ENCODE peak calls at places on chromosomes 13 and 19, in seven cellular contexts. One of them, this sample, is unnamed.

GRCh38 chr19:13314761-13315160 is 164.6 kb downstream of the IER2 start:
- DNase-seq in CD4-positive, alpha-beta T cell: no peak
- DNase-seq in GM23248: no peak
- DNase-seq in cardiac muscle cell: no peak
- DNase-seq in RWPE1: no peak
- DNase-seq in right cardiac atrium: no peak
- DNase-seq in psoas muscle: no peak
- DNase-seq in this sample: no peak

GRCh38 chr13:74406439-74406838 is 272.2 kb upstream of the KLF12 start:
- DNase-seq in CD4-positive, alpha-beta T cell: no peak
- DNase-seq in psoas muscle: no peak
- DNase-seq in RWPE1: no peak
- DNase-seq in right cardiac atrium: no peak
- DNase-seq in GM23248: peak; percentile 23
- DNase-seq in cardiac muscle cell: no peak
- DNase-seq in this sample: no peak

GRCh38 chr19:49758292-49758691 is 4.8 kb downstream of the TSKS start:
- DNase-seq in RWPE1: peak; percentile 23
- DNase-seq in GM23248: peak; percentile 84
- DNase-seq in CD4-positive, alpha-beta T cell: no peak
- DNase-seq in right cardiac atrium: no peak
- DNase-seq in psoas muscle: no peak
- DNase-seq in cardiac muscle cell: no peak
- DNase-seq in this sample: no peak

GRCh38 chr19:33683881-33684549 is 62.3 kb downstream of the CHST8 start:
- DNase-seq in CD4-positive, alpha-beta T cell: no peak
- DNase-seq in right cardiac atrium: peak; percentile 58
- DNase-seq in RWPE1: peak; percentile 59
- DNase-seq in cardiac muscle cell: peak; percentile 92
- DNase-seq in GM23248: peak; percentile 74
- DNase-seq in psoas muscle: no peak
- DNase-seq in this sample: no peak

GRCh38 chr19:58575183-58576041 is 2.3 kb upstream of the MZF1 start:
- DNase-seq in CD4-positive, alpha-beta T cell: peak; percentile 67
- DNase-seq in GM23248: peak; percentile 98
- DNase-seq in cardiac muscle cell: peak; percentile 95
- DNase-seq in RWPE1: peak; percentile 83
- DNase-seq in psoas muscle: peak; percentile 94
- DNase-seq in right cardiac atrium: peak; percentile 97
- DNase-seq in this sample: peak; percentile 79

GRCh38 chr19:38664503-38665211 is 17.2 kb downstream of the ACTN4 start:
- DNase-seq in cardiac muscle cell: peak; percentile 60
- DNase-seq in right cardiac atrium: no peak
- DNase-seq in GM23248: no peak
- DNase-seq in CD4-positive, alpha-beta T cell: no peak
- DNase-seq in psoas muscle: peak; percentile 57
- DNase-seq in RWPE1: no peak
- DNase-seq in this sample: no peak

GRCh38 chr13:22278336-22278929 is 607.6 kb downstream of the FGF9 start:
- DNase-seq in right cardiac atrium: peak; percentile 83
- DNase-seq in cardiac muscle cell: peak; percentile 57
- DNase-seq in psoas muscle: no peak
- DNase-seq in CD4-positive, alpha-beta T cell: peak; percentile 55
- DNase-seq in GM23248: peak; percentile 58
- DNase-seq in RWPE1: peak; percentile 2
- DNase-seq in this sample: peak; percentile 34

GRCh38 chr19:49427855-49428546 is 2.8 kb downstream of the GFY start:
- DNase-seq in right cardiac atrium: peak; percentile 44
- DNase-seq in cardiac muscle cell: no peak
- DNase-seq in psoas muscle: no peak
- DNase-seq in RWPE1: no peak
- DNase-seq in CD4-positive, alpha-beta T cell: no peak
- DNase-seq in GM23248: peak; percentile 43
- DNase-seq in this sample: no peak

GRCh38 chr19:50333737-50334617 is 4.8 kb upstream of the KCNC3 start:
- DNase-seq in CD4-positive, alpha-beta T cell: peak; percentile 75
- DNase-seq in psoas muscle: peak; percentile 90
- DNase-seq in RWPE1: peak; percentile 99
- DNase-seq in cardiac muscle cell: peak; percentile 86
- DNase-seq in GM23248: peak; percentile 78
- DNase-seq in right cardiac atrium: peak; percentile 91
- DNase-seq in this sample: no peak

GRCh38 chr13:78410847-78411246 is 192.5 kb downstream of the POU4F1 start:
- DNase-seq in CD4-positive, alpha-beta T cell: no peak
- DNase-seq in cardiac muscle cell: no peak
- DNase-seq in GM23248: no peak
- DNase-seq in right cardiac atrium: no peak
- DNase-seq in psoas muscle: no peak
- DNase-seq in RWPE1: no peak
- DNase-seq in this sample: no peak

GRCh38 chr19:42229855-42230331 is 9.8 kb downstream of the ZNF526 start:
- DNase-seq in cardiac muscle cell: no peak
- DNase-seq in right cardiac atrium: no peak
- DNase-seq in CD4-positive, alpha-beta T cell: no peak
- DNase-seq in GM23248: peak; percentile 57
- DNase-seq in RWPE1: no peak
- DNase-seq in psoas muscle: no peak
- DNase-seq in this sample: no peak

GRCh38 chr13:32264407-32264806 is 50.8 kb downstream of the ZAR1L start:
- DNase-seq in GM23248: no peak
- DNase-seq in right cardiac atrium: peak; percentile 82
- DNase-seq in psoas muscle: peak; percentile 58
- DNase-seq in CD4-positive, alpha-beta T cell: no peak
- DNase-seq in RWPE1: no peak
- DNase-seq in cardiac muscle cell: no peak
- DNase-seq in this sample: no peak
- H3K27ac ChIP-seq in GM23248: no peak overlapping the region
- H3K27ac ChIP-seq in right cardiac atrium: peak overlapping the region; percentile 7
- H3K27ac ChIP-seq in psoas muscle: peak overlapping the region; percentile 59
- H3K27ac ChIP-seq in CD4-positive, alpha-beta T cell: no peak overlapping the region
- H3K27ac ChIP-seq in RWPE1: no peak overlapping the region
- H3K27ac ChIP-seq in cardiac muscle cell: no peak overlapping the region
- H3K27ac ChIP-seq in this sample: no peak overlapping the region

DNA sequence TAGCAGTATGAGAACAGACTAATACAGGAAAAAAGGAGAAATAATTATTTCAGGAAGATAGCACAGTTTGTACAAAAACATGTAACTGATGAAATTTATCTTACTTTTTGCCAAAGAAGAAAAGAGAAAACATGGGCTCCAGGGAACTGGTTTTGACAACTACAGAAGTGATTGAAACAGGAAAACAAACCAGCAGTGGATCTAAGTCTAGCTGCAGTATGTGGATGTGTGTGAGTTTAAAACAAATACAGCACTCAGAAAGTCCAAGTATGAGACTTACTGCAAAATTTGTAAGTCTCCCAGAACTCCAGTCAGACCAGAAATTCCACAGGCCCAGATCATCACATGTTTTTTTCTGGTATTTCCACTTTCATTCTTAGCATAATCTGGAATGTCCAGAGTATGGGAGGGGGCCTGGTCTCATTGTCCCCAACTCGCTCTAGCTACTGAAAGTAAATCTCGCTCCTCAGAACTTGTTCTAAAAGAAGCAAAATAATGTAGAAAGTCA is 259.5 kb downstream of the NHLRC3 start:
- DNase-seq in GM23248: peak; percentile 31
- DNase-seq in psoas muscle: no peak
- DNase-seq in right cardiac atrium: no peak
- DNase-seq in CD4-positive, alpha-beta T cell: no peak
- DNase-seq in cardiac muscle cell: no peak
- DNase-seq in RWPE1: no peak
- DNase-seq in this sample: no peak
- H3K27ac ChIP-seq in GM23248: no peak overlapping the region
- H3K27ac ChIP-seq in psoas muscle: no peak overlapping the region
- H3K27ac ChIP-seq in right cardiac atrium: no peak overlapping the region
- H3K27ac ChIP-seq in CD4-positive, alpha-beta T cell: no peak overlapping the region
- H3K27ac ChIP-seq in cardiac muscle cell: no peak overlapping the region
- H3K27ac ChIP-seq in RWPE1: no peak overlapping the region
- H3K27ac ChIP-seq in this sample: no peak overlapping the region

DNA sequence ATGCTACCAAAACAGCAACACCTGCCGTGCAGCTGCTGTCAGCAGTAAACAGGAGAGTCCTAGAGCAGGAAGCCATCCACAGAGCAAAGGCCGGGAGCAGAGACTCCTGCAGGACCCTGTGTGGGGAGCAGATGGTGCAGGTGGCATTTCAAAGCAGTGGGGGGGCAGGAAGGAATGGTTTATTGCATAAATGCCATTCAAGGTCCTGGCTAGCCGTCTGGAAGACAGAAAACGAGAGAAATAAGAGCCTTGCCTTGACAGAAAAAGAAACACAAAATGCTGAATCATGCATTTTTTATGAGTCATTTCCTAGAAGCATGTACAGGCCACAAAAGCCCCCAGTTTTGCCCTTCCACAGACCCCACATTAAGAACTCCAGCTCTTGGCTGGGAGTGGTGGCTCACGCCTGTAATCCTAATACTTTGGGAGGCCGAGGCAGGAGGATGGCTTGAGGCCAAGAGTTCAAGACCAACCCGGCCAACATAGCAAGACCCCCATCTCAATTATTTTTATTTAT is 5.4 kb downstream of the RSPH6A start:
- DNase-seq in right cardiac atrium: no peak
- DNase-seq in RWPE1: no peak
- DNase-seq in GM23248: peak; percentile 58
- DNase-seq in CD4-positive, alpha-beta T cell: no peak
- DNase-seq in cardiac muscle cell: no peak
- DNase-seq in psoas muscle: no peak
- DNase-seq in this sample: no peak
- H3K27ac ChIP-seq in right cardiac atrium: no peak overlapping the region
- H3K27ac ChIP-seq in RWPE1: peak overlapping the region; percentile 89
- H3K27ac ChIP-seq in GM23248: peak overlapping the region; percentile 38
- H3K27ac ChIP-seq in CD4-positive, alpha-beta T cell: no peak overlapping the region
- H3K27ac ChIP-seq in cardiac muscle cell: no peak overlapping the region
- H3K27ac ChIP-seq in psoas muscle: no peak overlapping the region
- H3K27ac ChIP-seq in this sample: peak overlapping the region; percentile 22

GRCh38 chr19:4557186-4557970 is 2.1 kb downstream of the SEMA6B start:
- DNase-seq in RWPE1: no peak
- DNase-seq in cardiac muscle cell: no peak
- DNase-seq in CD4-positive, alpha-beta T cell: no peak
- DNase-seq in right cardiac atrium: no peak
- DNase-seq in psoas muscle: no peak
- DNase-seq in GM23248: no peak
- DNase-seq in this sample: no peak

GRCh38 chr19:4556574-4557185 is 2.8 kb downstream of the SEMA6B start:
- DNase-seq in psoas muscle: peak; percentile 77
- DNase-seq in CD4-positive, alpha-beta T cell: no peak
- DNase-seq in cardiac muscle cell: peak; percentile 42
- DNase-seq in GM23248: peak; percentile 56
- DNase-seq in RWPE1: peak; percentile 96
- DNase-seq in right cardiac atrium: peak; percentile 59
- DNase-seq in this sample: peak; percentile 69

GRCh38 chr19:4555657-4556561 is 3.6 kb downstream of the SEMA6B start:
- DNase-seq in cardiac muscle cell: no peak
- DNase-seq in RWPE1: peak; percentile 84
- DNase-seq in CD4-positive, alpha-beta T cell: no peak
- DNase-seq in right cardiac atrium: no peak
- DNase-seq in psoas muscle: no peak
- DNase-seq in GM23248: no peak
- DNase-seq in this sample: peak; percentile 43

GRCh38 chr19:4557971-4558941 is 1.2 kb downstream of the SEMA6B start:
- DNase-seq in CD4-positive, alpha-beta T cell: peak; percentile 21
- DNase-seq in psoas muscle: no peak
- DNase-seq in right cardiac atrium: peak; percentile 78
- DNase-seq in cardiac muscle cell: peak; percentile 50
- DNase-seq in GM23248: peak; percentile 45
- DNase-seq in RWPE1: no peak
- DNase-seq in this sample: no peak

GRCh38 chr19:4559569-4559968 is at the start of gene SEMA6B:
- DNase-seq in RWPE1: no peak
- DNase-seq in cardiac muscle cell: no peak
- DNase-seq in right cardiac atrium: peak; percentile 81
- DNase-seq in GM23248: no peak
- DNase-seq in CD4-positive, alpha-beta T cell: no peak
- DNase-seq in psoas muscle: no peak
- DNase-seq in this sample: no peak
- H3K27ac ChIP-seq in RWPE1: no peak within 1 kb of the TSS
- H3K27ac ChIP-seq in cardiac muscle cell: no peak within 1 kb of the TSS
- H3K27ac ChIP-seq in right cardiac atrium: peak within 1 kb of the TSS; percentile 81
- H3K27ac ChIP-seq in GM23248: no peak within 1 kb of the TSS
- H3K27ac ChIP-seq in CD4-positive, alpha-beta T cell: no peak within 1 kb of the TSS
- H3K27ac ChIP-seq in psoas muscle: peak within 1 kb of the TSS; percentile 46
- H3K27ac ChIP-seq in this sample: no peak within 1 kb of the TSS

GRCh38 chr13:113493315-113493951 is 2.9 kb upstream of the DCUN1D2 start:
- DNase-seq in CD4-positive, alpha-beta T cell: no peak
- DNase-seq in psoas muscle: no peak
- DNase-seq in cardiac muscle cell: no peak
- DNase-seq in RWPE1: peak; percentile 78
- DNase-seq in GM23248: peak; percentile 96
- DNase-seq in right cardiac atrium: no peak
- DNase-seq in this sample: peak; percentile 85
- H3K27ac ChIP-seq in CD4-positive, alpha-beta T cell: peak overlapping the region; percentile 16
- H3K27ac ChIP-seq in psoas muscle: peak overlapping the region; percentile 80
- H3K27ac ChIP-seq in cardiac muscle cell: no peak overlapping the region
- H3K27ac ChIP-seq in RWPE1: peak overlapping the region; percentile 60
- H3K27ac ChIP-seq in GM23248: peak overlapping the region; percentile 90
- H3K27ac ChIP-seq in right cardiac atrium: no peak overlapping the region
- H3K27ac ChIP-seq in this sample: peak overlapping the region; percentile 69

GRCh38 chr13:114026128-114026880 is 52.4 kb upstream of the C13orf46 start:
- DNase-seq in psoas muscle: no peak
- DNase-seq in cardiac muscle cell: no peak
- DNase-seq in RWPE1: no peak
- DNase-seq in GM23248: no peak
- DNase-seq in CD4-positive, alpha-beta T cell: no peak
- DNase-seq in right cardiac atrium: peak; percentile 58
- DNase-seq in this sample: no peak
- H3K27ac ChIP-seq in psoas muscle: no peak overlapping the region
- H3K27ac ChIP-seq in cardiac muscle cell: no peak overlapping the region
- H3K27ac ChIP-seq in RWPE1: peak overlapping the region; percentile 14
- H3K27ac ChIP-seq in GM23248: no peak overlapping the region
- H3K27ac ChIP-seq in CD4-positive, alpha-beta T cell: no peak overlapping the region
- H3K27ac ChIP-seq in right cardiac atrium: peak overlapping the region; percentile 28
- H3K27ac ChIP-seq in this sample: no peak overlapping the region

DNA sequence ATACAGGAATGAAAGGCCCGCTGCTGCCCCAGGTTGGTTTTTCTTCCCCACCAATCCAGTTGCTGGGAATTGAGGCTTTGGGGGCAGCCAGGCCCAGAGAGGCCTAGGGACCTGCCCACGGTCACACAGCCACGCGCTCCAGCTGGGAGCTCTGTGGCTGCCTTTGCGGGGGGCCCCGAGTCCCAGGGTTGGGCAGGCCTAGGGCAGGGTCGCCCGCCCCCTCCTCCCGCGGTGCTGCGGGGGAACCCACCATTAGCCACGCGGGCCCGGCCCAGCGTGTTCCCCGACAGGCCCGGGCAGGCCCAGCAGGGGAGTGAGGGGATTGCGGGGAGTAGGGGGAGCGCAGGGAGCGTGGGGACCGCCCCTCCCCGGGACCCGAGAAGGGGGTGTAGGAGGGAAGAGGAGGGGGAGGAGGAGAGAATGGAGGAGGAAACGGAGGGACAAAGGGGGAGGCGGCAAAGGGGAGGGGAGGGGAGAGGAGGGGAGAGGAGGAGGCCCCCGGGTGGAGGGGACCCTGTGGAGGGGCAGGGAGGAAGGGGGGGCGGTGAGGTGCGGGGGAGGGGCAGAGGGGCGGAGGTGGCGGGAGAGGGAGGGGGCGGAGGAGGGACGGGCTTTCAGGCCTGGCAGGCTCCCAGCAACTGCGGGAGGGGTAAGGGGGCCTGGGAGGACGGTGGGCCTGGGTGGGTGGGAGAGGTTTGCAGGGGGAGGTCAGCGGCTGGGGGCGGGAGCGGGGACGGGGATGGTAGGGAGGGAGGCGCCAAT is 12.9 kb upstream of the TLE2 start:
- DNase-seq in psoas muscle: no peak
- DNase-seq in cardiac muscle cell: peak; percentile 28
- DNase-seq in CD4-positive, alpha-beta T cell: no peak
- DNase-seq in GM23248: no peak
- DNase-seq in RWPE1: no peak
- DNase-seq in right cardiac atrium: no peak
- DNase-seq in this sample: no peak
- H3K27ac ChIP-seq in psoas muscle: no peak overlapping the region
- H3K27ac ChIP-seq in cardiac muscle cell: no peak overlapping the region
- H3K27ac ChIP-seq in CD4-positive, alpha-beta T cell: no peak overlapping the region
- H3K27ac ChIP-seq in GM23248: no peak overlapping the region
- H3K27ac ChIP-seq in RWPE1: peak overlapping the region; percentile 34
- H3K27ac ChIP-seq in right cardiac atrium: no peak overlapping the region
- H3K27ac ChIP-seq in this sample: no peak overlapping the region

This sample was measured in HCT116.